ENCODE peak calls at places on chromosomes 11 and 22, in four cellular contexts. H is GM12878, J is HepG2, C is H1. K is an unnamed sample.
A peak's percentile ranks its signal among the peaks of the same experiment; 100 is the strongest.

GRCh38 chr11:44421090-44421675 is 111.2 kb upstream of the ALX4 start:
- DNase-seq in H (no peak), J (no peak), C (no peak), K (no peak)

GRCh38 chr22:42856179-42856864 is 751 bp downstream of the ARFGAP3 start:
- DNase-seq in H (no peak), J (peak; percentile 25), C (peak; percentile 72), K (no peak)

GRCh38 chr11:18752502-18752901 is 26.5 kb upstream of the IGSF22 start:
- DNase-seq in H (no peak), J (no peak), C (no peak), K (no peak)

GRCh38 chr11:126109941-126110731 is 47.5 kb upstream of the CDON start:
- DNase-seq in H (no peak), J (no peak), C (no peak), K (no peak)

GRCh38 chr22:41524809-41525449 is 19.3 kb downstream of the POLR3H start:
- DNase-seq in H (no peak), J (no peak), C (no peak), K (no peak)

GRCh38 chr11:122741613-122742012 is 86.1 kb downstream of the UBASH3B start:
- DNase-seq in H (no peak), J (no peak), C (no peak), K (no peak)

GRCh38 chr11:82790723-82791487 is 57.2 kb upstream of the FAM181B start:
- DNase-seq in H (no peak), J (no peak), C (no peak), K (no peak)

GRCh38 chr11:72643547-72643946 is 30.7 kb downstream of the PDE2A start:
- DNase-seq in H (no peak), J (no peak), C (no peak), K (no peak)

GRCh38 chr11:115251126-115251525 is 253.1 kb downstream of the CADM1 start:
- DNase-seq in H (no peak), J (no peak), C (no peak), K (no peak)

GRCh38 chr11:74446445-74446844 is 20.9 kb downstream of the KCNE3 start:
- DNase-seq in H (no peak), J (no peak), C (no peak), K (no peak)

GRCh38 chr11:134940441-134941125 is 528.5 kb upstream of the B3GAT1 start:
- DNase-seq in H (no peak), J (no peak), C (no peak), K (no peak)

GRCh38 chr11:132685174-132685611 is 847.1 kb downstream of the OPCML start:
- DNase-seq in H (no peak), J (no peak), C (no peak), K (no peak)

GRCh38 chr11:2825261-2825885 is 60.2 kb downstream of the CDKN1C start:
- DNase-seq in H (no peak), J (peak; percentile 21), C (no peak), K (no peak)

GRCh38 chr11:69698362-69698761 is 5.5 kb downstream of the FGF19 start:
- DNase-seq in H (no peak), J (no peak), C (no peak), K (no peak)

GRCh38 chr11:75925785-75926164 is 110.8 kb downstream of the UVRAG start:
- DNase-seq in H (no peak), J (no peak), C (no peak), K (no peak)

GRCh38 chr11:126061707-126062678 is 673 bp downstream of the CDON start:
- DNase-seq in H (no peak), J (peak; percentile 66), C (peak; percentile 74), K (no peak)

GRCh38 chr11:74820763-74821162 is 72.1 kb downstream of the RNF169 start:
- DNase-seq in H (no peak), J (peak; percentile 8), C (no peak), K (no peak)

GRCh38 chr11:116059909-116060308 is 555.7 kb upstream of the CADM1 start:
- DNase-seq in H (no peak), J (no peak), C (no peak), K (no peak)

GRCh38 chr22:23398701-23399366 is 181.3 kb downstream of the IGLL1 start:
- DNase-seq in H (no peak), J (no peak), C (no peak), K (no peak)

GRCh38 chr11:133950874-133951483 is 5.8 kb downstream of the IGSF9B start:
- DNase-seq in H (no peak), J (no peak), C (peak; percentile 67), K (no peak)

GRCh38 chr22:48431014-48431413 is 1396.7 kb downstream of the BRD1 start:
- DNase-seq in H (no peak), J (no peak), C (no peak), K (no peak)

GRCh38 chr11:70650075-70650909 is 252.0 kb downstream of the CTTN start:
- DNase-seq in H (no peak), J (peak; percentile 48), C (peak; percentile 90), K (peak; percentile 82)

GRCh38 chr22:19958083-19959042 is 16.7 kb upstream of the TXNRD2 start:
- DNase-seq in H (no peak), J (no peak), C (no peak), K (no peak)

GRCh38 chr11:1231396-1232327 is 8.8 kb downstream of the MUC5B start:
- DNase-seq in H (no peak), J (no peak), C (peak; percentile 43), K (no peak)
- TF ChIP-seq YY1 in H (no peak), J (no peak), C (no peak), K (no peak)

GRCh38 chr11:8794677-8795103 is 112.1 kb downstream of the RPL27A start:
- DNase-seq in H (no peak), J (peak; percentile 93), C (no peak), K (no peak)
- TF ChIP-seq SUZ12 in H (no peak), J (no peak), C (no peak), K (no peak)

GRCh38 chr11:128878455-128878854 is 11.4 kb upstream of the KCNJ1 start:
- DNase-seq in H (no peak), J (no peak), C (no peak), K (no peak)

GRCh38 chr11:128881221-128881620 is 9.9 kb upstream of the KCNJ5 start:
- DNase-seq in H (no peak), J (no peak), C (no peak), K (no peak)

GRCh38 chr11:128877726-128878125 is 10.6 kb upstream of the KCNJ1 start:
- DNase-seq in H (no peak), J (no peak), C (no peak), K (no peak)

GRCh38 chr11:128882451-128882850 is 8.7 kb upstream of the KCNJ5 start:
- DNase-seq in H (no peak), J (no peak), C (no peak), K (no peak)

GRCh38 chr11:128879817-128880216 is 11.3 kb upstream of the KCNJ5 start:
- DNase-seq in H (no peak), J (no peak), C (no peak), K (peak; percentile 63)
- TF ChIP-seq YY1 in H (no peak), J (no peak), C (no peak), K (no peak)

DNA sequence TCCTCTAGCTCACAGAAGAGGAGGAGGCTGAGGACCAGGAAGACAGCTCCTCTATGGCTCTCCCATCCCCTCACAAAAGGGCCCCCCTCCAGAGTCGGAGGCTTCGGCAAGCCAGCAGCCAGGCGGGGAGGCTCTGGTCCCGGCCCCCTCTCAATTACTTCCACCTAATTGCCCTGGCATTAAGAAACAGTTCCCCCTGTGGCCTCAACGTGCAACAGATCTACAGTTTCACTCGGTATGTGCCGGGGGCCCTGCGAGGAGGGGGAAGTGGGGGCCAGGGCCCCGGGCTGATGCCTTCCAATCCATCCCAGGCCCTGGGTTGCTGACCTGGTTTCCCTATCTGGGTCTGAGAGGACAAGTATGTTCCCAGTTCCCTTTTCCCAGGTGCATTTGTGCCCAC is 7.9 kb downstream of the FOXR1 start:
- DNase-seq in H (no peak), J (no peak), C (no peak), K (no peak)
- TF ChIP-seq SUZ12 in H (no peak), J (no peak), C (no peak), K (no peak)

GRCh38 chr11:10885703-10886363 is 28.0 kb upstream of the ZBED5 start:
- DNase-seq in H (no peak), J (no peak), C (no peak), K (no peak)
- TF ChIP-seq YY1 in H (no peak), J (no peak), C (no peak), K (no peak)

GRCh38 chr22:39317084-39317755 is 2.2 kb downstream of the RPL3 start:
- DNase-seq in H (no peak), J (no peak), C (no peak), K (no peak)

GRCh38 chr22:39319284-39320170 is at the start of gene RPL3:
- DNase-seq in H (peak; percentile 97), J (peak; percentile 98), C (peak; percentile 99), K (peak; percentile 88)

GRCh38 chr22:39317756-39318506 is 1.5 kb downstream of the RPL3 start:
- DNase-seq in H (no peak), J (no peak), C (no peak), K (no peak)

GRCh38 chr22:39316440-39317083 is 2.9 kb downstream of the RPL3 start:
- DNase-seq in H (peak; percentile 45), J (peak; percentile 88), C (peak; percentile 82), K (peak; percentile 59)

DNA sequence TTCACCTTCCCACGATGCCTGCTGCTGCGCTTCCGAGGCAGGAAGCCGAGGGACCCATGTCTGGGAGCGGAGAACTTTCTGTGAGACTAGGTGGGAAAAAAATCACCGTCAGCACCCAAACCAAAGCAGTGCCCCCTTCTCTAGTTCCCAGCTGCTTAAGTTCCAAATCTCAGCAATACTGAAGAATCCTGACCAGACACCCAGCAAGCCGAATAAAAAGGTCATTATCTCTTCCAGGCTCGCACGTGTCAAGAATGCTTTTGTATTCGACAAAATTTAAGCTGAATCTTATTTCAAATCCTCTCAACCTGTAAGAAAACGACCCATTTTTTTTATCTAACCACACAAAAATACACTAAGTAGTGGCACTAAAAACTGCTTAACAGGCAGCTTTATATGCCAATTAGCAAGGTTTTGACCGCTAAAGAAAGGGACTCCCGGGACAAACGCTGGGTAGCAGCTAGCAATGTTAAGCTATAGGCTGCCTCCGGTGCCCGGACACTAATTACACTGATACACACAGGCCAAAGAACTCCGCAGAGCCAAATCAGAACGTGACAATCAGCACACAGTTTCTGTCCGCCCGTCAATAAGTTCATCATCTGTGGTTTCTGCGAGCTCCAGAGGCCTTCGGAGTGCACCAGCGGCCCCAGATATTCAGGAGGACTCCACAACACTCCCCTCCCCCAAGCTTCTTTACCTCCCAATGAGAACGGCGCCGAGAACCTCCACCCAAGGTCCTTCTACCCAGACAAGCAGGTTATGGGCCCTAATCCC is 728 bp downstream of the RPL3 start:
- DNase-seq in H (no peak), J (no peak), C (no peak), K (no peak)
- TF ChIP-seq SUZ12 in H (no peak), J (no peak), C (no peak), K (no peak)

GRCh38 chr11:6825333-6825744 is 20.1 kb upstream of the OR10A5 start:
- DNase-seq in H (no peak), J (no peak), C (no peak), K (no peak)

GRCh38 chr11:6828103-6828502 is 17.4 kb upstream of the OR10A5 start:
- DNase-seq in H (no peak), J (peak; percentile 2), C (no peak), K (no peak)

GRCh38 chr11:6818967-6819366 is 19.5 kb upstream of the OR6A2 start:
- DNase-seq in H (no peak), J (no peak), C (no peak), K (no peak)

GRCh38 chr11:6824461-6824860 is 21.0 kb upstream of the OR10A5 start:
- DNase-seq in H (no peak), J (no peak), C (no peak), K (no peak)
- TF ChIP-seq YY1 in H (no peak), J (no peak), C (no peak), K (no peak)

GRCh38 chr11:103295704-103296103 is 186.5 kb downstream of the DYNC2H1 start:
- DNase-seq in H (no peak), J (no peak), C (no peak), K (no peak)
- TF ChIP-seq SUZ12 in H (no peak), J (no peak), C (no peak), K (no peak)